ENCODE peak calls at places on chromosomes 6 and 20, in six cellular contexts. R, P, B, N, T and F are unnamed samples.
A peak's percentile ranks its signal among the peaks of the same experiment; 100 is the strongest.

GRCh38 chr6:52976591-52977035 is 18.5 kb downstream of the GSTA4 start:
- DNase-seq in R (no peak), P (no peak), B (peak; percentile 26), N (no peak), T (no peak), F (no peak)

GRCh38 chr20:45067558-45067957 is 33.4 kb downstream of the KCNS1 start:
- DNase-seq in R (peak; percentile 49), P (no peak), B (no peak), N (no peak), T (no peak), F (peak; percentile 37)

GRCh38 chr6:128918886-128919285 is 35.9 kb downstream of the LAMA2 start:
- DNase-seq in R (no peak), P (no peak), B (no peak), N (no peak), T (no peak), F (no peak)

GRCh38 chr6:32622545-32623401 is 14.4 kb upstream of the HLA-DQA1 start:
- DNase-seq in R (peak; percentile 1), P (no peak), B (no peak), N (peak; percentile 28), T (no peak), F (peak; percentile 22)

GRCh38 chr20:47062226-47062880 is 167.7 kb downstream of the EYA2 start:
- DNase-seq in R (no peak), P (no peak), B (no peak), N (no peak), T (no peak), F (no peak)

GRCh38 chr20:19254086-19254821 is 41.8 kb downstream of the SLC24A3 start:
- DNase-seq in R (no peak), P (no peak), B (no peak), N (no peak), T (no peak), F (peak; percentile 78)

GRCh38 chr20:44544178-44544719 is 22.4 kb upstream of the SERINC3 start:
- DNase-seq in R (no peak), P (no peak), B (no peak), N (no peak), T (no peak), F (no peak)

GRCh38 chr6:91276315-91276714 is 689.4 kb upstream of the MAP3K7 start:
- DNase-seq in R (peak; percentile 20), P (no peak), B (no peak), N (peak; percentile 4), T (no peak), F (no peak)

GRCh38 chr6:121694389-121695185 is 259.1 kb downstream of the GJA1 start:
- DNase-seq in R (peak; percentile 76), P (no peak), B (no peak), N (peak; percentile 45), T (no peak), F (peak; percentile 69)

GRCh38 chr6:72826033-72826432 is 204.2 kb downstream of the KCNQ5 start:
- DNase-seq in R (peak; percentile 54), P (no peak), B (no peak), N (peak; percentile 77), T (no peak), F (no peak)

GRCh38 chr6:129416337-129416990 is 293.5 kb downstream of the ARHGAP18 start:
- DNase-seq in R (no peak), P (no peak), B (no peak), N (no peak), T (no peak), F (no peak)

GRCh38 chr6:19578489-19578888 is 258.7 kb upstream of the ID4 start:
- DNase-seq in R (peak; percentile 2), P (no peak), B (no peak), N (no peak), T (no peak), F (peak; percentile 66)

GRCh38 chr6:32427218-32427617 is 12.5 kb upstream of the HLA-DRA start:
- DNase-seq in R (no peak), P (no peak), B (no peak), N (no peak), T (no peak), F (no peak)

GRCh38 chr20:56607061-56607704 is 21.9 kb upstream of the TFAP2C start:
- DNase-seq in R (no peak), P (no peak), B (no peak), N (no peak), T (no peak), F (no peak)

GRCh38 chr20:35009665-35010328 is 54.1 kb downstream of the MYH7B start:
- DNase-seq in R (no peak), P (no peak), B (no peak), N (no peak), T (no peak), F (no peak)

GRCh38 chr6:87944541-87944954 is 103.1 kb upstream of the SPACA1 start:
- DNase-seq in R (peak; percentile 78), P (no peak), B (peak; percentile 55), N (peak; percentile 36), T (peak; percentile 70), F (peak; percentile 75)

GRCh38 chr6:149094156-149094555 is 223.4 kb upstream of the TAB2 start:
- DNase-seq in R (peak; percentile 64), P (no peak), B (no peak), N (peak; percentile 4), T (no peak), F (peak; percentile 5)

GRCh38 chr20:19269737-19270325 is 57.4 kb downstream of the SLC24A3 start:
- DNase-seq in R (peak; percentile 3), P (no peak), B (no peak), N (no peak), T (no peak), F (peak; percentile 67)

GRCh38 chr6:65448806-65449397 is 258.1 kb downstream of the EYS start:
- DNase-seq in R (no peak), P (no peak), B (no peak), N (no peak), T (no peak), F (no peak)

GRCh38 chr20:50690562-50690978 is 772 bp downstream of the RIPOR3 start:
- DNase-seq in R (no peak), P (no peak), B (no peak), N (no peak), T (no peak), F (no peak)

GRCh38 chr6:79421001-79421411 is 116.2 kb downstream of the LCA5 start:
- DNase-seq in R (peak; percentile 40), P (peak; percentile 17), B (no peak), N (peak; percentile 65), T (no peak), F (peak; percentile 34)

GRCh38 chr6:34600101-34600500 is 44.0 kb upstream of the SPDEF start:
- DNase-seq in R (no peak), P (no peak), B (no peak), N (no peak), T (no peak), F (no peak)

GRCh38 chr6:103335412-103335811 is 1524.3 kb downstream of the HACE1 start:
- DNase-seq in R (no peak), P (no peak), B (no peak), N (no peak), T (no peak), F (no peak)

GRCh38 chr6:159804504-159804903 is 4.4 kb downstream of the PNLDC1 start:
- DNase-seq in R (no peak), P (no peak), B (no peak), N (no peak), T (no peak), F (no peak)

DNA sequence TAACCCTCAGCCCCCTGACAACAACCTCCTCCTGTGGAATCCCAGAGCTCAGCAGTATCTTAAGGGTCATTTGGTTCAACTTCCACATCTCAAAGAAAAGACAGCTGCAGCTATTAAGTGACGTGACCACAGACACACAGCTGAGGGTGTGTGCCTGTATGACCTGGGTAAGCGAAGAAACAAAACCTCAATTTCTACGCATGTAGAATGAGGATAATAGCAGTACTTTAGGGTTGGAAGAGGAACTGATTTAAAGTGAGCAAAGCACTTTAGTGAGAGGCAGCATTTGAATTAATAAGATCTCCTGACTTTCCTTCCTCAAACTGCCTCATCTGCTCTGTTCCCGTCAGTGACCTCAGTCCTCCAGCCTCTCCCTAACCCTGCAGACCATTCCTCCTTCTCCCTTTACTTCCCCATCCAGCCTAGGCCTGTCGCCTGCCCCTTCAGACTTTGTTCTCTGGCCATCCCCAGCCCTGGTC is 6.8 kb upstream of the ARMC2 start:
- DNase-seq in R (no peak), P (no peak), B (peak; percentile 42), N (no peak), T (no peak), F (no peak)
- H3K4me3 ChIP-seq in R (no peak overlapping the region), P (no peak overlapping the region), B (no peak overlapping the region), N (no peak overlapping the region), T (no peak overlapping the region), F (no peak overlapping the region)

GRCh38 chr6:43070028-43070632 is 6.0 kb upstream of the PTK7 start:
- DNase-seq in R (peak; percentile 52), P (no peak), B (no peak), N (peak; percentile 76), T (no peak), F (peak; percentile 80)
- TF ChIP-seq CTCF in R (peak; percentile 68), P (peak; percentile 44), B (peak; percentile 26), N (peak; percentile 87), T (peak; percentile 48), F (peak; percentile 77)

DNA sequence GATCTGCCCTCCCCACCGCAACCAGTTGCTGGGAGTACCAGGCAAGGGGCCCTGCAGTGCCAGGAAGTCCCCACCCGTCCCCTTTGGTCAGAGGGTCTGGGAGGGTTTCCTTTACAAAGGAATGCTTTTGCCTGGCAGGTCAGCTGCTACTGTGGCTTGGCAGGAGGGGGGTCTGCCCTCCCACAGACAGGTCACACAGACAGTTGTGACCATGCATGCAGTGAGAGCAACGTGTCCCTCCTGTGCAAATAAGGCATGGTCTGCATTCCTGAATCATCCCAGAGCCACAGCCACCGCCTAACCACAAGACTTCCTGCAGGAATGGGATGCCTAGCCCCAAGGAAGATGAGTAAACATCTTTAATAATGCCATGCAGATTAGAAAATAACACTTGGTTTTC is 439 bp upstream of the F13A1 start:
- DNase-seq in R (no peak), P (no peak), B (no peak), N (no peak), T (no peak), F (peak; percentile 66)
- H3K4me3 ChIP-seq in R (no peak overlapping the region), P (no peak overlapping the region), B (no peak overlapping the region), N (no peak overlapping the region), T (no peak overlapping the region), F (no peak overlapping the region)

GRCh38 chr6:105645166-105645565 is 242.3 kb upstream of the PREP start:
- DNase-seq in R (no peak), P (no peak), B (no peak), N (no peak), T (no peak), F (peak; percentile 10)

GRCh38 chr6:105645958-105646357 is 243.1 kb upstream of the PREP start:
- DNase-seq in R (no peak), P (no peak), B (no peak), N (no peak), T (no peak), F (no peak)

GRCh38 chr6:105642708-105643107 is 239.8 kb upstream of the PREP start:
- DNase-seq in R (peak; percentile 80), P (peak; percentile 34), B (no peak), N (peak; percentile 33), T (no peak), F (peak; percentile 66)

GRCh38 chr6:105646391-105646867 is 243.5 kb upstream of the PREP start:
- DNase-seq in R (peak; percentile 37), P (no peak), B (no peak), N (peak; percentile 13), T (no peak), F (peak; percentile 1)

DNA sequence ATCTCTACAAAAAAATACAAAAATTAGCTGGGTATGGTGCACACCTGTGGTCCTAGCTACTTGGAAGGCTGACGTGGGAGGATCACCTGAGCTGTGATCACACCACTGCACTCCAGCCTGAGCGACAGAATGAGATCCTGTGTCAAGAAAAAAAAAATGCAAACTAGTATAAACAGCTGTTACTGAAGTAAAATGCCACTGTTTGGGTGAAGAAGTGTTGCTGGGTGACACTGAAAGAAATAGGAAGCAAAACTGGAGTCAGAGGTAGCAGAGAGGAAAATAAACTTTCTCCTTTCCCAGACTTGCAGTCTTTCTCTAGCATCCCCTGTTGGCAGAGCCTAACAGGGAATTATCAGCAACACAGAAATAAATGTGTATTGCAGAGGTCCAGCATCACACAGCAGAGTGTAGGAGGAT is 241.2 kb upstream of the PREP start:
- DNase-seq in R (no peak), P (no peak), B (no peak), N (no peak), T (no peak), F (no peak)
- TF ChIP-seq CTCF in R (no peak), P (no peak), B (no peak), N (no peak), T (no peak), F (no peak)